ENCODE peak calls at places on chromosome 18, in five cellular contexts. U, K, X, D and A are unnamed samples. For H3K4me1, the result is how much of the 10 kb centered on the place peaks cover.

GRCh38 chr18:46398005-46398404 is 259.0 kb downstream of the LOXHD1 start:
- DNase-seq in U (no peak), K (no peak), X (no peak), D (no peak), A (no peak)

GRCh38 chr18:37297106-37297505 is 268.5 kb downstream of the CELF4 start:
- DNase-seq in U (no peak), K (no peak), X (no peak), D (no peak), A (no peak)

GRCh38 chr18:37460616-37461015 is 105.0 kb downstream of the CELF4 start:
- DNase-seq in U (no peak), K (no peak), X (no peak), D (no peak), A (no peak)

GRCh38 chr18:75502286-75502685 is 74.8 kb upstream of the SMIM21 start:
- DNase-seq in U (no peak), K (no peak), X (no peak), D (no peak), A (no peak)

GRCh38 chr18:48228301-48228715 is 180.9 kb downstream of the ZBTB7C start:
- DNase-seq in U (no peak), K (peak), X (peak), D (no peak), A (no peak)

GRCh38 chr18:45353530-45353929 is 261.7 kb upstream of the SLC14A2 start:
- DNase-seq in U (no peak), K (no peak), X (no peak), D (no peak), A (no peak)

GRCh38 chr18:25503567-25504081 is 151.7 kb upstream of the ZNF521 start:
- DNase-seq in U (no peak), K (peak), X (peak), D (no peak), A (no peak)

GRCh38 chr18:10113156-10114022 is 199.6 kb downstream of the VAPA start:
- DNase-seq in U (no peak), K (peak), X (no peak), D (no peak), A (no peak)

GRCh38 chr18:26863122-26863879 is 2.2 kb downstream of the AQP4 start:
- DNase-seq in U (peak), K (peak), X (peak), D (no peak), A (no peak)

GRCh38 chr18:26677957-26678356 is 129.6 kb upstream of the KCTD1 start:
- DNase-seq in U (no peak), K (no peak), X (no peak), D (no peak), A (no peak)

GRCh38 chr18:33264566-33264965 is 176.0 kb downstream of the CCDC178 start:
- DNase-seq in U (no peak), K (no peak), X (no peak), D (no peak), A (no peak)

GRCh38 chr18:5058768-5059539 is 138.1 kb downstream of the AKAIN1 start:
- DNase-seq in U (no peak), K (no peak), X (no peak), D (no peak), A (no peak)

GRCh38 chr18:60943297-60943696 is 389.9 kb upstream of the CDH20 start:
- DNase-seq in U (no peak), K (no peak), X (no peak), D (no peak), A (no peak)

GRCh38 chr18:24831091-24831490 is 370.7 kb downstream of the HRH4 start:
- DNase-seq in U (no peak), K (no peak), X (no peak), D (no peak), A (no peak)

GRCh38 chr18:7133181-7133580 is 15.6 kb upstream of the LAMA1 start:
- DNase-seq in U (no peak), K (no peak), X (no peak), D (no peak), A (no peak)

GRCh38 chr18:10726198-10727068 is 200.6 kb downstream of the NAPG start:
- DNase-seq in U (no peak), K (no peak), X (no peak), D (no peak), A (no peak)

GRCh38 chr18:79964330-79965118 is at the start of gene HSBP1L1:
- DNase-seq in U (peak), K (peak), X (peak), D (no peak), A (no peak)
- TF ChIP-seq POLR2A in U (no peak), K (peak), X (peak), D (no peak), A (no peak)

GRCh38 chr18:55073116-55073515 is 113.9 kb upstream of the CCDC68 start:
- DNase-seq in U (no peak), K (no peak), X (no peak), D (no peak), A (no peak)

GRCh38 chr18:55064760-55065159 is 105.5 kb upstream of the CCDC68 start:
- DNase-seq in U (no peak), K (no peak), X (no peak), D (no peak), A (no peak)

GRCh38 chr18:55064073-55064472 is 104.8 kb upstream of the CCDC68 start:
- DNase-seq in U (no peak), K (no peak), X (no peak), D (no peak), A (no peak)

DNA sequence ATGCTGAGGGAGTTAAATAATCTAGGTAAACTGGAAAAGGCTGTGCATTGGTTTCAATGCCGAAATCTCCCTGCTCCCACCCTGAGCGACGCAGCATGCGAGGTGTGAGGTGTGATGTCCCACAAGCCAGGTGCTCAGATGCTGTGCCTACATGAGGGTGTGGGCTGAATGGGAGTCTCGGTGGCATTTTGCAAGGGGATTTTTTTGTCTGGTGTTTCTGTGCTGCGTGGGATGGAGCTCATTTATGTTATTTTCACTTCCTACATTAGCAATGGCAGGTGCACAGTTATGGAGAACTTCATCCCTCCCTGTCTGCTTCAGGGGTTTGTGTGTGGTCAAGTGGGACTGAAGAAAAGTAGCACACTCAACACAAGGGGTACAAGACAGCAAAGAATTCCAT is 110.2 kb upstream of the CCDC68 start:
- DNase-seq in U (no peak), K (no peak), X (no peak), D (no peak), A (no peak)
- H3K4me3 ChIP-seq in U (no peak), K (no peak), X (no peak), D (no peak), A (no peak)

DNA sequence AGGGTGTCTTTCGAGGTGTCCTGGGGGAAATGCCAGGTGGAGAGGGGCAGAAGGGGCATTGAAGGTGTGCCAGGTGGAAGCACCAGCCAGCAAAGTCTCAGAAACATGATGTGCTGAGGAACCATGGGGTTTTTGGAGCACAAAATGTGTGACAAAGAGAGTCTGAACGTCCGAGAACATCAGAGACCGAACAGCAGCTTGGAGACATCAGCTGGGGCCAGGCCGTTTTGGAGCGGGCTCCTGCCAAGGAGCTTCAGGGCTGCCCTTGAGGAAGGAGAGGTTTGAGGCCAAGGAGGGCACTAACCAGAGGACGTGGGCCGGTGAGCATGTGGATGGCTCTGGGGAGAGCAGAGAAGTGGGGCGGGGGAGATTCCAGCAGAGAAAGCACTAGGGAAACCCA is 5.3 kb upstream of the MBP start:
- DNase-seq in U (no peak), K (no peak), X (no peak), D (no peak), A (no peak)
- H3K4me1 ChIP-seq in U (under half), K (under half), X (under half), D (under half), A (under half)

GRCh38 chr18:12278765-12279682 is 24.9 kb downstream of the CIDEA start:
- DNase-seq in U (peak), K (peak), X (peak), D (no peak), A (no peak)
- TF ChIP-seq POLR2A in U (no peak), K (peak), X (peak), D (no peak), A (peak)

GRCh38 chr18:57705861-57706590 is 84.4 kb upstream of the NARS1 start:
- DNase-seq in U (no peak), K (no peak), X (no peak), D (no peak), A (no peak)
- H3K4me3 ChIP-seq in U (no peak), K (no peak), X (no peak), D (no peak), A (no peak)

GRCh38 chr18:58915006-58915799 is 50.5 kb downstream of the ZNF532 start:
- DNase-seq in U (no peak), K (no peak), X (no peak), D (no peak), A (no peak)

GRCh38 chr18:58908006-58908405 is 43.3 kb downstream of the ZNF532 start:
- DNase-seq in U (no peak), K (no peak), X (no peak), D (no peak), A (no peak)

GRCh38 chr18:58911241-58911640 is 46.6 kb downstream of the ZNF532 start:
- DNase-seq in U (no peak), K (no peak), X (no peak), D (no peak), A (no peak)

GRCh38 chr18:58911766-58912165 is 47.1 kb downstream of the ZNF532 start:
- DNase-seq in U (no peak), K (no peak), X (no peak), D (no peak), A (no peak)

GRCh38 chr18:58909521-58909920 is 44.8 kb downstream of the ZNF532 start:
- DNase-seq in U (no peak), K (no peak), X (no peak), D (no peak), A (no peak)
- H3K4me1 ChIP-seq in U (under half), K (under half), X (under half), D (under half), A (under half)